ENCODE peak calls at places on chromosomes 11 and 22, in five cellular contexts. One of them, this sample, is unnamed.
A peak's percentile ranks its signal among the peaks of the same experiment; 100 is the strongest.

GRCh38 chr11:91790873-91791468 is 433.6 kb upstream of the FAT3 start:
- DNase-seq in GM12878: no peak
- DNase-seq in SK-N-SH: no peak
- DNase-seq in K562: no peak
- DNase-seq in HepG2: no peak
- DNase-seq in this sample: no peak

GRCh38 chr11:125263268-125263790 is 98.8 kb downstream of the PKNOX2 start:
- DNase-seq in GM12878: no peak
- DNase-seq in SK-N-SH: peak; percentile 83
- DNase-seq in K562: no peak
- DNase-seq in HepG2: peak; percentile 69
- DNase-seq in this sample: peak; percentile 30

GRCh38 chr11:126853732-126854131 is 146.8 kb downstream of the KIRREL3 start:
- DNase-seq in GM12878: no peak
- DNase-seq in SK-N-SH: no peak
- DNase-seq in K562: no peak
- DNase-seq in HepG2: no peak
- DNase-seq in this sample: no peak

GRCh38 chr11:73478737-73479347 is 102.6 kb downstream of the RELT start:
- DNase-seq in GM12878: no peak
- DNase-seq in SK-N-SH: peak; percentile 45
- DNase-seq in K562: peak; percentile 31
- DNase-seq in HepG2: peak; percentile 37
- DNase-seq in this sample: peak; percentile 55

GRCh38 chr11:30454108-30454507 is 131.2 kb downstream of the ARL14EP start:
- DNase-seq in GM12878: no peak
- DNase-seq in SK-N-SH: no peak
- DNase-seq in K562: no peak
- DNase-seq in HepG2: no peak
- DNase-seq in this sample: peak; percentile 37

GRCh38 chr11:96256604-96257003 is 86.4 kb downstream of the MAML2 start:
- DNase-seq in GM12878: no peak
- DNase-seq in SK-N-SH: no peak
- DNase-seq in K562: no peak
- DNase-seq in HepG2: no peak
- DNase-seq in this sample: no peak

GRCh38 chr11:68843052-68843561 is 1.4 kb upstream of the CPT1A start:
- DNase-seq in GM12878: no peak
- DNase-seq in SK-N-SH: no peak
- DNase-seq in K562: no peak
- DNase-seq in HepG2: no peak
- DNase-seq in this sample: no peak

GRCh38 chr11:12543596-12544415 is 130.4 kb upstream of the TEAD1 start:
- DNase-seq in GM12878: no peak
- DNase-seq in SK-N-SH: no peak
- DNase-seq in K562: no peak
- DNase-seq in HepG2: no peak
- DNase-seq in this sample: no peak

GRCh38 chr11:125091247-125091876 is 20.1 kb downstream of the TMEM218 start:
- DNase-seq in GM12878: no peak
- DNase-seq in SK-N-SH: peak; percentile 90
- DNase-seq in K562: peak; percentile 72
- DNase-seq in HepG2: peak; percentile 47
- DNase-seq in this sample: peak; percentile 81

GRCh38 chr22:44938886-44939285 is 70.9 kb downstream of the PHF21B start:
- DNase-seq in GM12878: no peak
- DNase-seq in SK-N-SH: no peak
- DNase-seq in K562: no peak
- DNase-seq in HepG2: no peak
- DNase-seq in this sample: no peak

GRCh38 chr11:28690746-28691145 is 582.6 kb downstream of the METTL15 start:
- DNase-seq in GM12878: no peak
- DNase-seq in SK-N-SH: no peak
- DNase-seq in K562: no peak
- DNase-seq in HepG2: no peak
- DNase-seq in this sample: no peak

GRCh38 chr11:9362393-9362863 is 22.0 kb upstream of the IPO7 start:
- DNase-seq in GM12878: no peak
- DNase-seq in SK-N-SH: peak; percentile 57
- DNase-seq in K562: no peak
- DNase-seq in HepG2: peak; percentile 56
- DNase-seq in this sample: no peak

GRCh38 chr11:83156996-83157754 is at the start of gene PCF11:
- DNase-seq in GM12878: no peak
- DNase-seq in SK-N-SH: no peak
- DNase-seq in K562: no peak
- DNase-seq in HepG2: no peak
- DNase-seq in this sample: peak; percentile 38

GRCh38 chr22:38770257-38770949 is 14.6 kb upstream of the SUN2 start:
- DNase-seq in GM12878: no peak
- DNase-seq in SK-N-SH: no peak
- DNase-seq in K562: no peak
- DNase-seq in HepG2: no peak
- DNase-seq in this sample: no peak

GRCh38 chr11:12397953-12398352 is 20.6 kb downstream of the PARVA start:
- DNase-seq in GM12878: no peak
- DNase-seq in SK-N-SH: no peak
- DNase-seq in K562: no peak
- DNase-seq in HepG2: no peak
- DNase-seq in this sample: no peak

GRCh38 chr11:116504541-116505149 is 268.1 kb downstream of the BUD13 start:
- DNase-seq in GM12878: no peak
- DNase-seq in SK-N-SH: peak; percentile 63
- DNase-seq in K562: no peak
- DNase-seq in HepG2: no peak
- DNase-seq in this sample: no peak

GRCh38 chr11:63680842-63681207 is 475 bp upstream of the RTN3 start:
- DNase-seq in GM12878: no peak
- DNase-seq in SK-N-SH: peak; percentile 35
- DNase-seq in K562: no peak
- DNase-seq in HepG2: no peak
- DNase-seq in this sample: no peak

GRCh38 chr22:24436553-24436952 is 9.2 kb downstream of the ADORA2A start:
- DNase-seq in GM12878: no peak
- DNase-seq in SK-N-SH: peak; percentile 8
- DNase-seq in K562: no peak
- DNase-seq in HepG2: no peak
- DNase-seq in this sample: no peak

GRCh38 chr11:102882389-102883024 is 7.7 kb upstream of the MMP12 start:
- DNase-seq in GM12878: peak; percentile 64
- DNase-seq in SK-N-SH: no peak
- DNase-seq in K562: no peak
- DNase-seq in HepG2: no peak
- DNase-seq in this sample: no peak

GRCh38 chr11:44977493-44977984 is 26.9 kb upstream of the TP53I11 start:
- DNase-seq in GM12878: no peak
- DNase-seq in SK-N-SH: peak; percentile 57
- DNase-seq in K562: no peak
- DNase-seq in HepG2: no peak
- DNase-seq in this sample: peak; percentile 34

GRCh38 chr22:32555546-32555945 is 80.9 kb downstream of the FBXO7 start:
- DNase-seq in GM12878: no peak
- DNase-seq in SK-N-SH: no peak
- DNase-seq in K562: no peak
- DNase-seq in HepG2: no peak
- DNase-seq in this sample: no peak

GRCh38 chr22:43159484-43160178 is 8.3 kb downstream of the TSPO start:
- DNase-seq in GM12878: no peak
- DNase-seq in SK-N-SH: peak; percentile 45
- DNase-seq in K562: no peak
- DNase-seq in HepG2: no peak
- DNase-seq in this sample: peak; percentile 69

GRCh38 chr11:12206529-12206928 is 96.1 kb downstream of the MICAL2 start:
- DNase-seq in GM12878: no peak
- DNase-seq in SK-N-SH: no peak
- DNase-seq in K562: no peak
- DNase-seq in HepG2: no peak
- DNase-seq in this sample: no peak

GRCh38 chr22:30290679-30291333 is 1.5 kb upstream of the CASTOR1 start:
- DNase-seq in GM12878: no peak
- DNase-seq in SK-N-SH: peak; percentile 67
- DNase-seq in K562: no peak
- DNase-seq in HepG2: peak; percentile 63
- DNase-seq in this sample: no peak

GRCh38 chr11:66315921-66316811 is 678 bp downstream of the CD248 start:
- DNase-seq in GM12878: no peak
- DNase-seq in SK-N-SH: no peak
- DNase-seq in K562: no peak
- DNase-seq in HepG2: no peak
- DNase-seq in this sample: no peak

GRCh38 chr22:37266581-37267127 is 15.7 kb upstream of the CYTH4 start:
- DNase-seq in GM12878: no peak
- DNase-seq in SK-N-SH: no peak
- DNase-seq in K562: no peak
- DNase-seq in HepG2: no peak
- DNase-seq in this sample: no peak

GRCh38 chr22:32852346-32853251 is 51.1 kb downstream of the TIMP3 start:
- DNase-seq in GM12878: no peak
- DNase-seq in SK-N-SH: peak; percentile 37
- DNase-seq in K562: no peak
- DNase-seq in HepG2: no peak
- DNase-seq in this sample: no peak

GRCh38 chr11:130223291-130223971 is 63.8 kb downstream of the ST14 start:
- DNase-seq in GM12878: no peak
- DNase-seq in SK-N-SH: no peak
- DNase-seq in K562: no peak
- DNase-seq in HepG2: no peak
- DNase-seq in this sample: no peak

GRCh38 chr11:105046898-105047579 is 1.9 kb upstream of the CARD16 start:
- DNase-seq in GM12878: no peak
- DNase-seq in SK-N-SH: no peak
- DNase-seq in K562: no peak
- DNase-seq in HepG2: peak; percentile 92
- DNase-seq in this sample: no peak

GRCh38 chr11:14228356-14228755 is 130.6 kb downstream of the RRAS2 start:
- DNase-seq in GM12878: no peak
- DNase-seq in SK-N-SH: no peak
- DNase-seq in K562: no peak
- DNase-seq in HepG2: no peak
- DNase-seq in this sample: no peak

GRCh38 chr22:25644122-25644521 is 79.6 kb downstream of the GRK3 start:
- DNase-seq in GM12878: no peak
- DNase-seq in SK-N-SH: no peak
- DNase-seq in K562: no peak
- DNase-seq in HepG2: no peak
- DNase-seq in this sample: no peak
- TF ChIP-seq FOXM1 in GM12878: no peak
- TF ChIP-seq FOXM1 in SK-N-SH: no peak
- TF ChIP-seq FOXM1 in K562: no peak
- TF ChIP-seq FOXM1 in HepG2: no peak
- TF ChIP-seq FOXM1 in this sample: no peak

GRCh38 chr22:48250937-48251530 is 1488.6 kb downstream of the TBC1D22A start:
- DNase-seq in GM12878: no peak
- DNase-seq in SK-N-SH: no peak
- DNase-seq in K562: no peak
- DNase-seq in HepG2: no peak
- DNase-seq in this sample: no peak
- TF ChIP-seq FOXM1 in GM12878: no peak
- TF ChIP-seq FOXM1 in SK-N-SH: no peak
- TF ChIP-seq FOXM1 in K562: no peak
- TF ChIP-seq FOXM1 in HepG2: no peak
- TF ChIP-seq FOXM1 in this sample: no peak

DNA sequence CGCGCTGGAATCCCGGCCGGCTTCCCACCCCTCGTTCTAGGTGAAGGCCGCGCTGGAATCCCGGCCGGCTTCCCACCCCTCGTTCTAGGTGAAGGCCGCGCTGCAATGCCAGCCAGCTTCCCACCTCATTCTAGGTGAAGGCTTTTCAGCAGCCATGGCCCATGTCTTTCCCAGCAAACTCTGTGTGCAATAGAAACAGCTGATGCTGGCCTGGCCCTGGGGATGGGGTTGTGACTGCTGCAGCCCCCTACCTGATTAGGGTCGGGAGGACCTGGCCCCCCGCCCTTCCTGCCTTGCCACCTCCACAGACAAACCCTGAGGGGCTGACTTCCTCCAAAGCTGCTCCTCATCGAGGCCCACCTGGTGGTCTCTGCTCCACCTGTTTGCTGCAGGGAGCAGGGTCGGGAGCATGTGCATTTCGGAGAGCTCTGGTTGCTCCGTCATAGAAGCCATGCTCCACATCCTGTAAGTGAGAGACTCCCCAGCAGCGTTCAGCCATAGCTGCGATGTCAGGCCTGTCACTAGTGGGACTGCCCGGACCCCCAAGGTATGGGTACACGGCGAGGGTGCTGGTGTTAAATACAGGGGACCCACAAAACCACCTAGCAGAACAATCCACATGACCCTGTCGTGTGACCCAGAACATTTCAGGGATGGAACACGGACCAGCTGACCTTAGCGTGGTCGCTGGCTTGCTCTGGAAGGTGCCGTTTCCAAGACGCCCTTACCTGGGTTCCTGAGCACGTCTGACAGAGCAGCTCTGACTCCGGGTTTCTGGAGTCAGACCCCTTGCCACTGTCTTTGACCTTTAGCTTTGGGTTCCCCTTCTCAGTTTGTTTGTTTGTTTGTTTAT is 3.3 kb downstream of the ZBED4 start:
- DNase-seq in GM12878: no peak
- DNase-seq in SK-N-SH: no peak
- DNase-seq in K562: no peak
- DNase-seq in HepG2: no peak
- DNase-seq in this sample: no peak
- TF ChIP-seq FOXM1 in GM12878: no peak
- TF ChIP-seq FOXM1 in SK-N-SH: no peak
- TF ChIP-seq FOXM1 in K562: no peak
- TF ChIP-seq FOXM1 in HepG2: no peak
- TF ChIP-seq FOXM1 in this sample: no peak

GRCh38 chr11:107276057-107276456 is 181.6 kb downstream of the CWF19L2 start:
- DNase-seq in GM12878: no peak
- DNase-seq in SK-N-SH: no peak
- DNase-seq in K562: no peak
- DNase-seq in HepG2: no peak
- DNase-seq in this sample: no peak

GRCh38 chr11:107271425-107271824 is 186.2 kb downstream of the CWF19L2 start:
- DNase-seq in GM12878: no peak
- DNase-seq in SK-N-SH: no peak
- DNase-seq in K562: no peak
- DNase-seq in HepG2: no peak
- DNase-seq in this sample: no peak

GRCh38 chr11:107272561-107272960 is 185.1 kb downstream of the CWF19L2 start:
- DNase-seq in GM12878: no peak
- DNase-seq in SK-N-SH: no peak
- DNase-seq in K562: no peak
- DNase-seq in HepG2: no peak
- DNase-seq in this sample: no peak

DNA sequence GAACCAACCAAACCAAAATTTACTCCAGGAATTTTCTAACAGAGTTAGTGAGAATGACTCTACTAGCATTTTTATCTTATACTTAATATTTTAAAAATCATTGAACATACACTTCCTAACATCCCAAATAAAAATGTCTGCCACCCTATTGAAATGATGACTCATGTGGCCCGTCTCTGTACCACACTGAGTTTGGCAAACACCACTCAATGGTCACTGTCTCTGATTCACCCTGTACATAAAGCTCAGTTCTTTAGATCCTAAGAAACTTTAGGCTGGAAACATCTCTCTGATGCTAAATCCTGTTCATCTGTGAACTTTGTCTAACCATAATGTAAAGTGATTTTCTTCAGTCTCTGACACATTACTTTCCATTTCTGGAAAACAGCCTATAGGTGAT is 182.0 kb downstream of the CWF19L2 start:
- DNase-seq in GM12878: no peak
- DNase-seq in SK-N-SH: no peak
- DNase-seq in K562: no peak
- DNase-seq in HepG2: no peak
- DNase-seq in this sample: no peak
- TF ChIP-seq FOXM1 in GM12878: no peak
- TF ChIP-seq FOXM1 in SK-N-SH: no peak
- TF ChIP-seq FOXM1 in K562: no peak
- TF ChIP-seq FOXM1 in HepG2: no peak
- TF ChIP-seq FOXM1 in this sample: no peak